ENCODE peak calls at places on chromosomes 11 and 22, in seven cellular contexts. H is effector memory CD8-positive, alpha-beta T cell; U is stimulated activated CD4-positive, alpha-beta T cell treated with anti-CD3 and anti-CD28 coated beads, Interleukin-12 subunit alpha, Interleukin-12 subunit beta, amount 100 ng/mL, for 24 hours; K is H9; R is NCI-H2081; C is SW480; V is activated effector memory CD4-positive, alpha-beta T cell treated with anti-CD3 and anti-CD28 coated beads, Interleukin-2, amount 50 U/mL, for 16 hours. N is an unnamed sample.

GRCh38 chr22:28942801-28943500 is 59.6 kb downstream of the ZNRF3 start:
- DNase-seq in U (no peak), K (no peak), H (no peak), R (no peak), V (no peak), C (no peak), N (no peak)

GRCh38 chr22:46442217-46442853 is 95.1 kb downstream of the CELSR1 start:
- DNase-seq in C (no peak), V (no peak), R (no peak), U (no peak), H (no peak), K (no peak), N (no peak)

GRCh38 chr11:34191592-34191991 is 86.2 kb downstream of the NAT10 start:
- DNase-seq in K (no peak), R (no peak), V (no peak), U (no peak), H (no peak), C (no peak), N (no peak)

GRCh38 chr11:22491826-22492225 is 133.8 kb downstream of the FANCF start:
- DNase-seq in U (no peak), V (no peak), C (no peak), H (no peak), K (peak), R (no peak), N (peak)

GRCh38 chr11:130513132-130513531 is 64.7 kb downstream of the ADAMTS15 start:
- DNase-seq in K (no peak), H (no peak), U (no peak), V (no peak), R (no peak), C (no peak), N (peak)

GRCh38 chr11:129639300-129639699 is 176.3 kb upstream of the TMEM45B start:
- DNase-seq in R (no peak), V (no peak), H (no peak), K (no peak), U (no peak), C (peak), N (no peak)

GRCh38 chr22:17475318-17476212 is 87.7 kb upstream of the SLC25A18 start:
- DNase-seq in R (no peak), V (no peak), K (no peak), C (no peak), U (no peak), H (no peak), N (no peak)

GRCh38 chr11:68649851-68650555 is 34.3 kb upstream of the GAL start:
- DNase-seq in K (no peak), H (no peak), R (no peak), C (no peak), U (no peak), V (peak), N (no peak)

GRCh38 chr11:11045156-11045670 is 187.4 kb upstream of the ZBED5 start:
- DNase-seq in U (no peak), K (no peak), R (no peak), C (no peak), H (no peak), V (no peak), N (no peak)

GRCh38 chr11:92391866-92392265 is 167.2 kb downstream of the FAT3 start:
- DNase-seq in R (no peak), K (no peak), V (no peak), C (no peak), U (no peak), H (no peak), N (no peak)

GRCh38 chr11:27477243-27477642 is 4.7 kb upstream of the LGR4 start:
- DNase-seq in C (no peak), U (no peak), V (no peak), R (no peak), K (no peak), H (no peak), N (no peak)